ENCODE peak calls at places on chromosomes 11 and 22, in ten cellular contexts. One of them, this sample, is unnamed.

GRCh38 chr22:47101321-47101885 is 339.0 kb downstream of the TBC1D22A start:
- DNase-seq in substantia nigra: no peak
- DNase-seq in pancreas: no peak
- DNase-seq in A172: no peak
- DNase-seq in NCI-H524: no peak
- DNase-seq in Right ventricle myocardium superior: no peak
- DNase-seq in nephron progenitor cell: no peak
- DNase-seq in stimulated activated CD8-positive, alpha-beta memory T cell treated with anti-CD3 and anti-CD28 coated beads, Interleukin-15, amount 100 ng/mL, for 1 hour: no peak
- DNase-seq in dermis microvascular lymphatic vessel endothelial cell: no peak
- DNase-seq in psoas muscle: no peak
- DNase-seq in this sample: no peak

GRCh38 chr22:40855104-40855959 is 1.1 kb downstream of the ST13 start:
- DNase-seq in substantia nigra: no peak
- DNase-seq in pancreas: no peak
- DNase-seq in A172: peak; percentile 12
- DNase-seq in NCI-H524: no peak
- DNase-seq in Right ventricle myocardium superior: no peak
- DNase-seq in nephron progenitor cell: no peak
- DNase-seq in stimulated activated CD8-positive, alpha-beta memory T cell treated with anti-CD3 and anti-CD28 coated beads, Interleukin-15, amount 100 ng/mL, for 1 hour: no peak
- DNase-seq in dermis microvascular lymphatic vessel endothelial cell: no peak
- DNase-seq in psoas muscle: peak; percentile 53
- DNase-seq in this sample: no peak

GRCh38 chr11:130609121-130610035 is 160.9 kb downstream of the ADAMTS15 start:
- DNase-seq in substantia nigra: peak; percentile 29
- DNase-seq in pancreas: no peak
- DNase-seq in A172: no peak
- DNase-seq in NCI-H524: no peak
- DNase-seq in Right ventricle myocardium superior: peak; percentile 93
- DNase-seq in nephron progenitor cell: no peak
- DNase-seq in stimulated activated CD8-positive, alpha-beta memory T cell treated with anti-CD3 and anti-CD28 coated beads, Interleukin-15, amount 100 ng/mL, for 1 hour: no peak
- DNase-seq in dermis microvascular lymphatic vessel endothelial cell: no peak
- DNase-seq in psoas muscle: peak; percentile 92
- DNase-seq in this sample: peak; percentile 70

GRCh38 chr11:47340980-47341775 is 11.3 kb downstream of the MYBPC3 start:
- DNase-seq in substantia nigra: no peak
- DNase-seq in pancreas: no peak
- DNase-seq in A172: no peak
- DNase-seq in NCI-H524: no peak
- DNase-seq in Right ventricle myocardium superior: peak; percentile 50
- DNase-seq in nephron progenitor cell: no peak
- DNase-seq in stimulated activated CD8-positive, alpha-beta memory T cell treated with anti-CD3 and anti-CD28 coated beads, Interleukin-15, amount 100 ng/mL, for 1 hour: no peak
- DNase-seq in dermis microvascular lymphatic vessel endothelial cell: no peak
- DNase-seq in psoas muscle: no peak
- DNase-seq in this sample: no peak

GRCh38 chr11:32830413-32830738 is 649 bp downstream of the PRRG4 start:
- DNase-seq in substantia nigra: no peak
- DNase-seq in pancreas: no peak
- DNase-seq in A172: no peak
- DNase-seq in NCI-H524: no peak
- DNase-seq in Right ventricle myocardium superior: no peak
- DNase-seq in nephron progenitor cell: no peak
- DNase-seq in stimulated activated CD8-positive, alpha-beta memory T cell treated with anti-CD3 and anti-CD28 coated beads, Interleukin-15, amount 100 ng/mL, for 1 hour: no peak
- DNase-seq in dermis microvascular lymphatic vessel endothelial cell: no peak
- DNase-seq in psoas muscle: no peak
- DNase-seq in this sample: peak; percentile 72

GRCh38 chr11:104146421-104146820 is 17.5 kb downstream of the PDGFD start:
- DNase-seq in substantia nigra: no peak
- DNase-seq in pancreas: no peak
- DNase-seq in A172: no peak
- DNase-seq in NCI-H524: peak; percentile 22
- DNase-seq in Right ventricle myocardium superior: no peak
- DNase-seq in nephron progenitor cell: no peak
- DNase-seq in stimulated activated CD8-positive, alpha-beta memory T cell treated with anti-CD3 and anti-CD28 coated beads, Interleukin-15, amount 100 ng/mL, for 1 hour: no peak
- DNase-seq in dermis microvascular lymphatic vessel endothelial cell: no peak
- DNase-seq in psoas muscle: no peak
- DNase-seq in this sample: no peak

GRCh38 chr11:124493256-124493655 is 47.8 kb upstream of the OR8B8 start:
- DNase-seq in substantia nigra: no peak
- DNase-seq in pancreas: no peak
- DNase-seq in A172: no peak
- DNase-seq in NCI-H524: no peak
- DNase-seq in Right ventricle myocardium superior: no peak
- DNase-seq in nephron progenitor cell: no peak
- DNase-seq in stimulated activated CD8-positive, alpha-beta memory T cell treated with anti-CD3 and anti-CD28 coated beads, Interleukin-15, amount 100 ng/mL, for 1 hour: no peak
- DNase-seq in dermis microvascular lymphatic vessel endothelial cell: no peak
- DNase-seq in psoas muscle: no peak
- DNase-seq in this sample: no peak

GRCh38 chr11:8722156-8722555 is 39.6 kb downstream of the RPL27A start:
- DNase-seq in substantia nigra: no peak
- DNase-seq in pancreas: no peak
- DNase-seq in A172: peak; percentile 29
- DNase-seq in NCI-H524: no peak
- DNase-seq in Right ventricle myocardium superior: no peak
- DNase-seq in nephron progenitor cell: no peak
- DNase-seq in stimulated activated CD8-positive, alpha-beta memory T cell treated with anti-CD3 and anti-CD28 coated beads, Interleukin-15, amount 100 ng/mL, for 1 hour: no peak
- DNase-seq in dermis microvascular lymphatic vessel endothelial cell: no peak
- DNase-seq in psoas muscle: no peak
- DNase-seq in this sample: no peak

GRCh38 chr11:65891180-65892136 is 985 bp downstream of the CCDC85B start:
- DNase-seq in substantia nigra: no peak
- DNase-seq in pancreas: no peak
- DNase-seq in A172: no peak
- DNase-seq in NCI-H524: peak; percentile 49
- DNase-seq in Right ventricle myocardium superior: peak; percentile 69
- DNase-seq in nephron progenitor cell: no peak
- DNase-seq in stimulated activated CD8-positive, alpha-beta memory T cell treated with anti-CD3 and anti-CD28 coated beads, Interleukin-15, amount 100 ng/mL, for 1 hour: no peak
- DNase-seq in dermis microvascular lymphatic vessel endothelial cell: no peak
- DNase-seq in psoas muscle: peak; percentile 74
- DNase-seq in this sample: no peak

GRCh38 chr11:65611758-65612603 is 2.0 kb downstream of the MAP3K11 start:
- DNase-seq in substantia nigra: no peak
- DNase-seq in pancreas: no peak
- DNase-seq in A172: no peak
- DNase-seq in NCI-H524: no peak
- DNase-seq in Right ventricle myocardium superior: no peak
- DNase-seq in nephron progenitor cell: no peak
- DNase-seq in stimulated activated CD8-positive, alpha-beta memory T cell treated with anti-CD3 and anti-CD28 coated beads, Interleukin-15, amount 100 ng/mL, for 1 hour: no peak
- DNase-seq in dermis microvascular lymphatic vessel endothelial cell: no peak
- DNase-seq in psoas muscle: no peak
- DNase-seq in this sample: no peak

GRCh38 chr22:31945971-31946680 is 1.8 kb downstream of the YWHAH start:
- DNase-seq in substantia nigra: no peak
- DNase-seq in pancreas: no peak
- DNase-seq in A172: no peak
- DNase-seq in NCI-H524: no peak
- DNase-seq in Right ventricle myocardium superior: no peak
- DNase-seq in nephron progenitor cell: no peak
- DNase-seq in stimulated activated CD8-positive, alpha-beta memory T cell treated with anti-CD3 and anti-CD28 coated beads, Interleukin-15, amount 100 ng/mL, for 1 hour: no peak
- DNase-seq in dermis microvascular lymphatic vessel endothelial cell: no peak
- DNase-seq in psoas muscle: no peak
- DNase-seq in this sample: no peak

GRCh38 chr22:37664249-37665101 is 6.0 kb downstream of the PDXP start:
- DNase-seq in substantia nigra: peak; percentile 76
- DNase-seq in pancreas: no peak
- DNase-seq in A172: no peak
- DNase-seq in NCI-H524: no peak
- DNase-seq in Right ventricle myocardium superior: no peak
- DNase-seq in nephron progenitor cell: no peak
- DNase-seq in stimulated activated CD8-positive, alpha-beta memory T cell treated with anti-CD3 and anti-CD28 coated beads, Interleukin-15, amount 100 ng/mL, for 1 hour: no peak
- DNase-seq in dermis microvascular lymphatic vessel endothelial cell: no peak
- DNase-seq in psoas muscle: no peak
- DNase-seq in this sample: no peak

GRCh38 chr11:129440028-129440630 is 64.5 kb downstream of the BARX2 start:
- DNase-seq in substantia nigra: peak; percentile 20
- DNase-seq in pancreas: no peak
- DNase-seq in A172: peak; percentile 34
- DNase-seq in NCI-H524: no peak
- DNase-seq in Right ventricle myocardium superior: no peak
- DNase-seq in nephron progenitor cell: peak; percentile 52
- DNase-seq in stimulated activated CD8-positive, alpha-beta memory T cell treated with anti-CD3 and anti-CD28 coated beads, Interleukin-15, amount 100 ng/mL, for 1 hour: no peak
- DNase-seq in dermis microvascular lymphatic vessel endothelial cell: no peak
- DNase-seq in psoas muscle: no peak
- DNase-seq in this sample: peak; percentile 56

GRCh38 chr11:88886796-88887195 is 179.0 kb downstream of the GRM5 start:
- DNase-seq in substantia nigra: no peak
- DNase-seq in pancreas: no peak
- DNase-seq in A172: peak; percentile 40
- DNase-seq in NCI-H524: peak; percentile 14
- DNase-seq in Right ventricle myocardium superior: no peak
- DNase-seq in nephron progenitor cell: peak; percentile 42
- DNase-seq in stimulated activated CD8-positive, alpha-beta memory T cell treated with anti-CD3 and anti-CD28 coated beads, Interleukin-15, amount 100 ng/mL, for 1 hour: peak; percentile 6
- DNase-seq in dermis microvascular lymphatic vessel endothelial cell: peak; percentile 0
- DNase-seq in psoas muscle: no peak
- DNase-seq in this sample: no peak

GRCh38 chr11:117875397-117876048 is 935 bp downstream of the FXYD6 start:
- DNase-seq in substantia nigra: no peak
- DNase-seq in pancreas: no peak
- DNase-seq in A172: no peak
- DNase-seq in NCI-H524: peak; percentile 24
- DNase-seq in Right ventricle myocardium superior: no peak
- DNase-seq in nephron progenitor cell: no peak
- DNase-seq in stimulated activated CD8-positive, alpha-beta memory T cell treated with anti-CD3 and anti-CD28 coated beads, Interleukin-15, amount 100 ng/mL, for 1 hour: no peak
- DNase-seq in dermis microvascular lymphatic vessel endothelial cell: no peak
- DNase-seq in psoas muscle: no peak
- DNase-seq in this sample: no peak

GRCh38 chr11:20367313-20367948 is 3.9 kb downstream of the HTATIP2 start:
- DNase-seq in substantia nigra: peak; percentile 43
- DNase-seq in pancreas: no peak
- DNase-seq in A172: peak; percentile 92
- DNase-seq in NCI-H524: no peak
- DNase-seq in Right ventricle myocardium superior: no peak
- DNase-seq in nephron progenitor cell: no peak
- DNase-seq in stimulated activated CD8-positive, alpha-beta memory T cell treated with anti-CD3 and anti-CD28 coated beads, Interleukin-15, amount 100 ng/mL, for 1 hour: peak; percentile 32
- DNase-seq in dermis microvascular lymphatic vessel endothelial cell: peak; percentile 55
- DNase-seq in psoas muscle: no peak
- DNase-seq in this sample: peak; percentile 36

GRCh38 chr22:30867746-30868662 is 100.6 kb downstream of the MORC2 start:
- DNase-seq in substantia nigra: no peak
- DNase-seq in pancreas: peak; percentile 22
- DNase-seq in A172: no peak
- DNase-seq in NCI-H524: no peak
- DNase-seq in Right ventricle myocardium superior: peak; percentile 3
- DNase-seq in nephron progenitor cell: no peak
- DNase-seq in stimulated activated CD8-positive, alpha-beta memory T cell treated with anti-CD3 and anti-CD28 coated beads, Interleukin-15, amount 100 ng/mL, for 1 hour: no peak
- DNase-seq in dermis microvascular lymphatic vessel endothelial cell: no peak
- DNase-seq in psoas muscle: peak; percentile 26
- DNase-seq in this sample: no peak

GRCh38 chr11:123590296-123590912 is 64.0 kb downstream of the SCN3B start:
- DNase-seq in substantia nigra: peak; percentile 40
- DNase-seq in pancreas: no peak
- DNase-seq in A172: peak; percentile 91
- DNase-seq in NCI-H524: no peak
- DNase-seq in Right ventricle myocardium superior: no peak
- DNase-seq in nephron progenitor cell: no peak
- DNase-seq in stimulated activated CD8-positive, alpha-beta memory T cell treated with anti-CD3 and anti-CD28 coated beads, Interleukin-15, amount 100 ng/mL, for 1 hour: no peak
- DNase-seq in dermis microvascular lymphatic vessel endothelial cell: peak; percentile 82
- DNase-seq in psoas muscle: peak; percentile 81
- DNase-seq in this sample: peak; percentile 90

GRCh38 chr11:17277024-17277584 is 565 bp downstream of the NUCB2 start:
- DNase-seq in substantia nigra: no peak
- DNase-seq in pancreas: no peak
- DNase-seq in A172: peak; percentile 37
- DNase-seq in NCI-H524: peak; percentile 21
- DNase-seq in Right ventricle myocardium superior: no peak
- DNase-seq in nephron progenitor cell: no peak
- DNase-seq in stimulated activated CD8-positive, alpha-beta memory T cell treated with anti-CD3 and anti-CD28 coated beads, Interleukin-15, amount 100 ng/mL, for 1 hour: no peak
- DNase-seq in dermis microvascular lymphatic vessel endothelial cell: no peak
- DNase-seq in psoas muscle: no peak
- DNase-seq in this sample: no peak

GRCh38 chr11:65588199-65589054 is 7.2 kb downstream of the KCNK7 start:
- DNase-seq in substantia nigra: no peak
- DNase-seq in pancreas: peak; percentile 74
- DNase-seq in A172: no peak
- DNase-seq in NCI-H524: no peak
- DNase-seq in Right ventricle myocardium superior: peak; percentile 76
- DNase-seq in nephron progenitor cell: no peak
- DNase-seq in stimulated activated CD8-positive, alpha-beta memory T cell treated with anti-CD3 and anti-CD28 coated beads, Interleukin-15, amount 100 ng/mL, for 1 hour: peak; percentile 42
- DNase-seq in dermis microvascular lymphatic vessel endothelial cell: peak; percentile 51
- DNase-seq in psoas muscle: peak; percentile 91
- DNase-seq in this sample: peak; percentile 57

GRCh38 chr22:27718186-27719032 is 83.1 kb downstream of the MN1 start:
- DNase-seq in substantia nigra: peak; percentile 13
- DNase-seq in pancreas: no peak
- DNase-seq in A172: peak; percentile 95
- DNase-seq in NCI-H524: no peak
- DNase-seq in Right ventricle myocardium superior: peak; percentile 80
- DNase-seq in nephron progenitor cell: peak; percentile 17
- DNase-seq in stimulated activated CD8-positive, alpha-beta memory T cell treated with anti-CD3 and anti-CD28 coated beads, Interleukin-15, amount 100 ng/mL, for 1 hour: no peak
- DNase-seq in dermis microvascular lymphatic vessel endothelial cell: peak; percentile 63
- DNase-seq in psoas muscle: peak; percentile 90
- DNase-seq in this sample: peak; percentile 80

GRCh38 chr11:131412061-131412460 is 41.6 kb downstream of the NTM start:
- DNase-seq in substantia nigra: no peak
- DNase-seq in pancreas: no peak
- DNase-seq in A172: no peak
- DNase-seq in NCI-H524: no peak
- DNase-seq in Right ventricle myocardium superior: no peak
- DNase-seq in nephron progenitor cell: no peak
- DNase-seq in stimulated activated CD8-positive, alpha-beta memory T cell treated with anti-CD3 and anti-CD28 coated beads, Interleukin-15, amount 100 ng/mL, for 1 hour: no peak
- DNase-seq in dermis microvascular lymphatic vessel endothelial cell: no peak
- DNase-seq in psoas muscle: no peak
- DNase-seq in this sample: no peak